ENCODE peak calls at places on chromosomes 11 and 22, in seven cellular contexts. U is lower leg skin, I is MM.1S, R is D721Med, H is AG04450, M is choroid plexus epithelial cell, E is HCT116. A is an unnamed sample.
A peak's percentile ranks its signal among the peaks of the same experiment; 100 is the strongest.

GRCh38 chr11:120499859-120500258 is 11.7 kb upstream of the GRIK4 start:
- DNase-seq in U (no peak), I (peak; percentile 69), R (no peak), H (no peak), M (no peak), E (no peak), A (no peak)

GRCh38 chr11:23865341-23865975 is 631.4 kb upstream of the LUZP2 start:
- DNase-seq in U (no peak), I (no peak), R (no peak), H (no peak), M (no peak), E (no peak), A (no peak)

GRCh38 chr11:100827934-100828661 is 141.0 kb downstream of the ARHGAP42 start:
- DNase-seq in U (no peak), I (peak; percentile 40), R (no peak), H (peak; percentile 51), M (peak; percentile 77), E (peak; percentile 48), A (no peak)

GRCh38 chr22:40499187-40499753 is 128.9 kb downstream of the SGSM3 start:
- DNase-seq in U (no peak), I (peak; percentile 20), R (no peak), H (peak; percentile 90), M (peak; percentile 98), E (peak; percentile 79), A (no peak)

GRCh38 chr11:108693852-108694251 is 29.0 kb downstream of the DDX10 start:
- DNase-seq in U (no peak), I (no peak), R (no peak), H (no peak), M (peak; percentile 56), E (no peak), A (no peak)

GRCh38 chr11:66242085-66242765 is 26.2 kb upstream of the RAB1B start:
- DNase-seq in U (no peak), I (no peak), R (no peak), H (no peak), M (no peak), E (no peak), A (no peak)

GRCh38 chr22:48398181-48398905 is 1429.3 kb downstream of the BRD1 start:
- DNase-seq in U (peak; percentile 72), I (no peak), R (no peak), H (no peak), M (no peak), E (no peak), A (no peak)

GRCh38 chr22:49331223-49331815 is 496.4 kb downstream of the BRD1 start:
- DNase-seq in U (no peak), I (no peak), R (no peak), H (no peak), M (no peak), E (no peak), A (no peak)

GRCh38 chr11:45100338-45100737 is 46.1 kb upstream of the PRDM11 start:
- DNase-seq in U (no peak), I (no peak), R (no peak), H (no peak), M (peak; percentile 54), E (no peak), A (no peak)

GRCh38 chr11:127412722-127413121 is 412.2 kb upstream of the KIRREL3 start:
- DNase-seq in U (no peak), I (no peak), R (no peak), H (no peak), M (no peak), E (no peak), A (no peak)

GRCh38 chr22:29702025-29702930 is 17.5 kb upstream of the CABP7 start:
- DNase-seq in U (no peak), I (no peak), R (no peak), H (no peak), M (no peak), E (no peak), A (no peak)

GRCh38 chr11:44037658-44037998 is 10.2 kb upstream of the ACCSL start:
- DNase-seq in U (no peak), I (no peak), R (no peak), H (no peak), M (no peak), E (no peak), A (no peak)

GRCh38 chr11:126140932-126141291 is 70.5 kb downstream of the RPUSD4 start:
- DNase-seq in U (peak; percentile 94), I (no peak), R (no peak), H (no peak), M (peak; percentile 50), E (no peak), A (no peak)

GRCh38 chr22:44583076-44583760 is 85.2 kb upstream of the RTL6 start:
- DNase-seq in U (peak; percentile 66), I (no peak), R (no peak), H (no peak), M (peak; percentile 16), E (no peak), A (peak; percentile 13)

GRCh38 chr11:78282821-78283220 is 94.1 kb downstream of the USP35 start:
- DNase-seq in U (no peak), I (no peak), R (no peak), H (no peak), M (no peak), E (no peak), A (no peak)

GRCh38 chr11:67584205-67584880 is 731 bp downstream of the GSTP1 start:
- DNase-seq in U (peak; percentile 97), I (peak; percentile 39), R (no peak), H (no peak), M (peak; percentile 64), E (no peak), A (peak; percentile 62)

GRCh38 chr11:34997872-34998548 is 81.6 kb downstream of the PDHX start:
- DNase-seq in U (no peak), I (no peak), R (no peak), H (no peak), M (peak; percentile 65), E (no peak), A (no peak)
- TF ChIP-seq CTCF in U (peak; percentile 62), I (peak; percentile 64), R (peak; percentile 26), H (peak; percentile 53), M (peak; percentile 42), E (peak; percentile 17), A (peak; percentile 25)

GRCh38 chr11:114059278-114059983 is at the start of gene ZBTB16:
- DNase-seq in U (peak; percentile 98), I (no peak), R (no peak), H (no peak), M (peak; percentile 94), E (no peak), A (no peak)
- TF ChIP-seq CTCF in U (no peak), I (no peak), R (no peak), H (no peak), M (peak; percentile 56), E (no peak), A (no peak)

GRCh38 chr11:3044915-3045314 is 12.3 kb downstream of the CARS1 start:
- DNase-seq in U (no peak), I (no peak), R (no peak), H (no peak), M (no peak), E (no peak), A (no peak)

GRCh38 chr11:3047637-3048036 is 9.6 kb downstream of the CARS1 start:
- DNase-seq in U (no peak), I (no peak), R (no peak), H (no peak), M (no peak), E (no peak), A (no peak)

GRCh38 chr11:3044004-3044403 is 13.2 kb downstream of the CARS1 start:
- DNase-seq in U (no peak), I (no peak), R (no peak), H (no peak), M (peak; percentile 62), E (no peak), A (no peak)

GRCh38 chr11:3046641-3047040 is 10.6 kb downstream of the CARS1 start:
- DNase-seq in U (no peak), I (no peak), R (no peak), H (no peak), M (no peak), E (no peak), A (no peak)

GRCh38 chr11:3046190-3046589 is 11.0 kb downstream of the CARS1 start:
- DNase-seq in U (no peak), I (no peak), R (no peak), H (no peak), M (no peak), E (no peak), A (no peak)
- TF ChIP-seq CTCF in U (no peak), I (no peak), R (no peak), H (no peak), M (peak; percentile 47), E (peak; percentile 43), A (no peak)

GRCh38 chr22:32775957-32776356 is 25.5 kb upstream of the TIMP3 start:
- DNase-seq in U (no peak), I (no peak), R (no peak), H (no peak), M (no peak), E (no peak), A (no peak)
- TF ChIP-seq CTCF in U (no peak), I (peak; percentile 14), R (peak; percentile 13), H (peak; percentile 37), M (peak; percentile 64), E (peak; percentile 77), A (no peak)

DNA sequence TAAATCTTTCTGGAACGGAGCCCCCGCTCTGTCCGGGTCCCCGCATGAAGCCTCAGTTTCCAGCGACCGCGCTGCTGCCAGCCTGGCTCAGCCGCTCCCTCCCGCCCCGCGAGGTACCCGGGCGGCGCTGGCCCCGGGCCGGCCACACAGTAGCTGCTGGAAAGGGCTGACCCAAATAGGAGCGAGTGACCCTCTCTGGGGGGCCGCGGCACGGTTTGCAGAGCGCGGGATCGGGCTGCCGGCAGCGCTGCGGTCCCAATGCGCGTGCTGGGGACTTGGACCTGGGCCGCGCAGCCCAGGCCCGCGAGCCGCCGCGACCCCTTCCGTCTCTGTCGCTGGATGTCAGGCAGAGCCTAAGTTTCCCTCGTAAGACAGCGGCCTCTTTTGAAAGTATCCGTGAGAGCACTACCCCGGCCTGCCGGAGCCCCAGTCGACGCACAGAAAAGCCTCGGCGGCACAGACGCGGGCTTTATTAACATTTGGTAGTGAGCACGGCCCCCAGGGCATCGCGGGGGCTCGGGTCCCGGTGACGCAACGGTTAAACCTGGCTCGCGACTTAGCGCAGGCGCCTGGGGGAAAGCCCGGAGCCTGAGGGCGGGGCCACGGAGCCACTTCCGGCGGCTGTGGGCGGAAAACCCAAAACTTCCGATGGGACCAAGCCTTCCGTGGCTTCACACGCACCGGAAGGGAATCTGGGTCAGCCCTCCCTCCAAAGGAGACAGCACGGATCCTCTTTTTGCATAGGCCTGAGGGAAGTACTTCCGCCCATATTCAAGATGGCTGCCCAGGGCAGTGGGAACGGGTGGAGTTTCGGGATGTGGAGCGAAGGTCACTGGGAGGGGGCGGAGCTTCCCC is 14.9 kb downstream of the BAD start:
- DNase-seq in U (peak; percentile 99), I (peak; percentile 99), R (no peak), H (peak; percentile 100), M (peak; percentile 100), E (peak; percentile 99), A (peak; percentile 91)
- TF ChIP-seq CTCF in U (no peak), I (peak; percentile 11), R (no peak), H (no peak), M (no peak), E (no peak), A (no peak)

DNA sequence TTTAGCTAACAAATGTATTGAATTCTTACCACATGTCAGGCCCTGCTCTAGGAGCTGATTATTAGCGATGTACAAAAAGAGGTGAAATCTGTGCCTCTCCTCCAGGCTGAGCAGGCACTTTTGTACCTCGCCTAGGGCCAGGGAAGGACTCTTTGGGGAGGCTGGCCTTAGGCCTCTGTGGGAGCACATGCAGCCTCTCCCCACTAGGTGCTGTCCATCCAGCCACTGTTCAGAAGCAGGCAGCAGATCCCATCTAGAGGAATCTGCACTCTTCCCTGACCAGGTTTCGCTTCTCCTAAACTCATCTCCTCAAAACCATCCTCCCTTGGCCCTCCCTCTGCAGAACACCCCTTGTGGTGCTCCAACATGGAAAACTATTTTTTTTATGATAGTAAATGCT is 51.9 kb upstream of the WT1 start:
- DNase-seq in U (no peak), I (no peak), R (no peak), H (no peak), M (peak; percentile 22), E (peak; percentile 13), A (no peak)
- TF ChIP-seq CTCF in U (no peak), I (no peak), R (no peak), H (peak; percentile 29), M (peak; percentile 59), E (peak; percentile 56), A (no peak)

A was measured in mesothelial cell of epicardium.